ENCODE peak calls at places on chromosomes 3 and 15, in seven cellular contexts. U, E, W, D, P, I and F are unnamed samples.

GRCh38 chr15:47511241-47511640 is 206.1 kb upstream of the SEMA6D start:
- DNase-seq in E (no peak), D (no peak), U (no peak), P (no peak), W (no peak), I (no peak), F (no peak)

GRCh38 chr15:31302029-31302657 is 24.5 kb upstream of the KLF13 start:
- DNase-seq in I (no peak), E (no peak), P (no peak), W (no peak), U (no peak), D (peak), F (no peak)

GRCh38 chr3:42090973-42091731 is at the start of gene TRAK1:
- DNase-seq in D (no peak), W (no peak), U (no peak), I (no peak), P (peak), E (no peak), F (no peak)

GRCh38 chr15:23866832-23867231 is 179.7 kb upstream of the NDN start:
- DNase-seq in U (no peak), D (peak), I (no peak), P (no peak), E (no peak), W (no peak), F (no peak)

GRCh38 chr3:136075218-136075808 is 109.8 kb downstream of the PPP2R3A start:
- DNase-seq in D (peak), W (peak), I (no peak), U (peak), E (peak), P (peak), F (peak)

GRCh38 chr3:9623148-9623547 is 26.2 kb upstream of the MTMR14 start:
- DNase-seq in D (no peak), I (no peak), U (no peak), W (no peak), P (no peak), E (no peak), F (no peak)

GRCh38 chr3:192571197-192571791 is 156.0 kb downstream of the FGF12 start:
- DNase-seq in P (peak), E (no peak), U (peak), D (no peak), W (peak), I (no peak), F (peak)

GRCh38 chr15:50940506-50940905 is 32.0 kb downstream of the AP4E1 start:
- DNase-seq in I (no peak), U (no peak), P (peak), W (no peak), D (no peak), E (no peak), F (no peak)

GRCh38 chr3:107619549-107619948 is 96.8 kb downstream of the BBX start:
- DNase-seq in P (no peak), E (no peak), U (no peak), I (no peak), W (no peak), D (no peak), F (no peak)

GRCh38 chr15:77819841-77820728 is 187.4 kb upstream of the LINGO1 start:
- DNase-seq in P (no peak), U (no peak), E (no peak), W (no peak), I (no peak), D (no peak), F (no peak)

GRCh38 chr3:197352382-197352781 is 54.0 kb upstream of the DLG1 start:
- DNase-seq in U (peak), I (peak), P (peak), E (no peak), W (peak), D (no peak), F (peak)

GRCh38 chr3:126352476-126353454 is 4.4 kb downstream of the KLF15 start:
- DNase-seq in U (peak), D (no peak), E (no peak), W (no peak), I (no peak), P (peak), F (no peak)

GRCh38 chr3:15903776-15904720 is 106.3 kb upstream of the ANKRD28 start:
- DNase-seq in P (no peak), I (no peak), E (no peak), W (no peak), U (peak), D (no peak), F (peak)

GRCh38 chr3:11386413-11387155 is 114.4 kb downstream of the ATG7 start:
- DNase-seq in D (no peak), W (no peak), P (peak), I (no peak), U (no peak), E (no peak), F (no peak)

GRCh38 chr3:142028174-142028833 is 121.0 kb downstream of the TFDP2 start:
- DNase-seq in I (no peak), D (peak), E (peak), U (no peak), W (peak), P (peak), F (peak)

GRCh38 chr15:68681836-68682235 is 103.0 kb downstream of the CORO2B start:
- DNase-seq in D (no peak), U (no peak), I (no peak), W (no peak), P (no peak), E (no peak), F (no peak)

GRCh38 chr15:52021128-52021671 is 2.2 kb downstream of the MAPK6 start:
- DNase-seq in E (peak), W (peak), D (peak), U (no peak), P (peak), I (peak), F (no peak)

GRCh38 chr3:71849674-71850073 is 64.7 kb upstream of the PROK2 start:
- DNase-seq in P (no peak), I (no peak), D (no peak), E (no peak), U (no peak), W (no peak), F (no peak)

GRCh38 chr15:73751481-73751880 is 1.7 kb downstream of the INSYN1 start:
- DNase-seq in E (no peak), I (no peak), U (no peak), P (no peak), W (no peak), D (no peak), F (no peak)
- H3K4me3 ChIP-seq in E (no peak), I (no peak), U (peak), P (no peak), W (no peak), D (no peak), F (peak)

GRCh38 chr3:31438742-31439141 is 94.0 kb upstream of the STT3B start:
- DNase-seq in I (no peak), D (no peak), W (no peak), U (no peak), E (no peak), P (no peak), F (no peak)

GRCh38 chr3:31440878-31441277 is 91.8 kb upstream of the STT3B start:
- DNase-seq in W (no peak), I (no peak), D (no peak), E (no peak), U (no peak), P (no peak), F (no peak)

GRCh38 chr3:31442755-31443154 is 90.0 kb upstream of the STT3B start:
- DNase-seq in E (no peak), U (no peak), D (no peak), W (no peak), I (no peak), P (no peak), F (no peak)

GRCh38 chr3:31436830-31437229 is 95.9 kb upstream of the STT3B start:
- DNase-seq in I (no peak), E (no peak), W (no peak), U (no peak), P (no peak), D (no peak), F (no peak)

GRCh38 chr3:31439888-31440287 is 92.8 kb upstream of the STT3B start:
- DNase-seq in W (no peak), P (no peak), D (no peak), E (no peak), U (no peak), I (no peak), F (no peak)
- H3K4me3 ChIP-seq in W (no peak), P (no peak), D (no peak), E (no peak), U (no peak), I (no peak), F (no peak)

DNA sequence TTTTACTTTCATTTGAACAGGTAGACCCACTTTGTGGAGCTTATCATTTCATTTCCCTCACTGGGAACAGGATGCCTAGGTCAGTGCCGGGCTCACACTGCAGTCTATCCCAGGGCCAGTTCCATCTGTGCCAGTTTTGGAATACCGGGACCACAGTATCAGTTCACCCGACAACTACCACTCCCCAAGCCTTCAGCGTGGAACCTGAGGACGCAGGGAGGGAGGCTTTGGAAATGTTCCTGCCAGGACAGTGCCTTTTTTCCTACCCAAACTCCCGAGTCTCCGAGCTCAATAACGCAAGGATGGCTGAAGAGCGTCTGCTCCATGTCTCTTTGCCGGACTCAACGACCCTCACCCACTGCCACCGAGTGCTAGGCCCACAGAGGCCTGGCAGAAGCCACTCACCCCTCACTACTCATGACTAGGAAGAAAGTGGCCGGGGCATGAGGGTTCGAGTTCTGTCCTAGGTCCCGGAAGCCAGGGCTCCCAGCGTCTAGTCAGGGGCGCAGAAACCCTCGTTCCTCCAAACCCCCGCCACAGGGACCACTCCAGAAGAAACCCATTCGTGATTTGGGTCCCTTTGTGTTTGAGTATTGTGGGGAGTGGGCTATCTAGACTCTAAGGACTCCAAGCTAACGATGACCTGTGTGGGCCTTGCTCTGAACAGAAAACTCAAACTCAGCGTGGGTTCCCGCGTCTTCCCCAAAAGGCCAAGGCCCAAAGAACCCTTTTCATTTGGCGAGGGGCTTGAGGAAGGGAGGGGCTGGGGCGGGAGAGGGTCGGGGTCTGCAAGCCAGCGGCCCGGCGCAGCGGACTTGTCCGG is 11.4 kb downstream of the ZIC1 start:
- DNase-seq in W (no peak), U (no peak), I (no peak), P (no peak), E (no peak), D (no peak), F (peak)
- H3K4me3 ChIP-seq in W (no peak), U (peak), I (peak), P (no peak), E (no peak), D (no peak), F (no peak)

GRCh38 chr3:147392083-147392916 is 14.0 kb downstream of the ZIC4 start:
- DNase-seq in E (no peak), I (peak), U (peak), D (no peak), P (no peak), W (peak), F (peak)
- H3K4me3 ChIP-seq in E (no peak), I (peak), U (peak), D (no peak), P (peak), W (peak), F (no peak)

GRCh38 chr15:75920079-75920478 is 16.4 kb downstream of the FBXO22 start:
- DNase-seq in I (no peak), W (no peak), P (no peak), E (no peak), U (no peak), D (no peak), F (no peak)
- H3K4me3 ChIP-seq in I (no peak), W (no peak), P (no peak), E (no peak), U (no peak), D (no peak), F (no peak)

GRCh38 chr15:40160021-40160420 is 848 bp upstream of the BUB1B start:
- DNase-seq in I (no peak), P (no peak), E (no peak), U (no peak), W (no peak), D (no peak), F (no peak)

GRCh38 chr15:40163657-40164416 is 3.0 kb downstream of the BUB1B start:
- DNase-seq in W (no peak), P (no peak), E (no peak), U (no peak), D (no peak), I (no peak), F (no peak)

GRCh38 chr15:40160689-40161688 is at the start of gene BUB1B:
- DNase-seq in U (peak), E (peak), W (peak), D (peak), I (peak), P (peak), F (peak)

GRCh38 chr15:40162552-40162951 is 1.7 kb downstream of the BUB1B start:
- DNase-seq in U (no peak), D (no peak), W (no peak), E (no peak), I (no peak), P (no peak), F (no peak)

GRCh38 chr15:40161693-40162401 is 978 bp downstream of the BUB1B start:
- DNase-seq in D (peak), E (no peak), U (no peak), I (no peak), W (no peak), P (no peak), F (no peak)
- H3K4me3 ChIP-seq in D (peak), E (peak), U (peak), I (peak), W (peak), P (peak), F (no peak)

GRCh38 chr3:158097141-158097540 is 9.1 kb downstream of the SHOX2 start:
- DNase-seq in E (no peak), D (no peak), U (no peak), P (no peak), W (no peak), I (no peak), F (no peak)
- H3K4me3 ChIP-seq in E (peak), D (no peak), U (no peak), P (no peak), W (no peak), I (no peak), F (peak)